ENCODE peak calls at places on chromosomes 5 and 9, in seven cellular contexts. One of them, this sample, is unnamed. For H3K4me1, the result is how much of the 10 kb centered on the place peaks cover.

GRCh38 chr5:88269222-88269771 is 652 bp upstream of the TMEM161B start:
- DNase-seq in body of pancreas: peak
- DNase-seq in cardiac muscle cell: no peak
- DNase-seq in CD4-positive, alpha-beta memory T cell: peak
- DNase-seq in A549: peak
- DNase-seq in neural progenitor cell: peak
- DNase-seq in PC-3: peak
- DNase-seq in this sample: peak

GRCh38 chr5:38835887-38836286 is 9.9 kb upstream of the OSMR start:
- DNase-seq in body of pancreas: no peak
- DNase-seq in cardiac muscle cell: no peak
- DNase-seq in CD4-positive, alpha-beta memory T cell: no peak
- DNase-seq in A549: no peak
- DNase-seq in neural progenitor cell: peak
- DNase-seq in PC-3: peak
- DNase-seq in this sample: no peak

GRCh38 chr9:74573792-74574191 is 76.7 kb downstream of the RORB start:
- DNase-seq in body of pancreas: no peak
- DNase-seq in cardiac muscle cell: no peak
- DNase-seq in CD4-positive, alpha-beta memory T cell: no peak
- DNase-seq in A549: no peak
- DNase-seq in neural progenitor cell: no peak
- DNase-seq in PC-3: no peak
- DNase-seq in this sample: no peak

GRCh38 chr9:108049026-108049591 is 559.5 kb upstream of the KLF4 start:
- DNase-seq in body of pancreas: no peak
- DNase-seq in cardiac muscle cell: no peak
- DNase-seq in CD4-positive, alpha-beta memory T cell: no peak
- DNase-seq in A549: peak
- DNase-seq in neural progenitor cell: no peak
- DNase-seq in PC-3: peak
- DNase-seq in this sample: no peak

GRCh38 chr5:179337227-179338122 is 7.8 kb downstream of the ADAMTS2 start:
- DNase-seq in body of pancreas: no peak
- DNase-seq in cardiac muscle cell: no peak
- DNase-seq in CD4-positive, alpha-beta memory T cell: no peak
- DNase-seq in A549: no peak
- DNase-seq in neural progenitor cell: no peak
- DNase-seq in PC-3: no peak
- DNase-seq in this sample: peak

GRCh38 chr5:142472306-142472951 is 147.6 kb upstream of the SPRY4 start:
- DNase-seq in body of pancreas: no peak
- DNase-seq in cardiac muscle cell: no peak
- DNase-seq in CD4-positive, alpha-beta memory T cell: peak
- DNase-seq in A549: peak
- DNase-seq in neural progenitor cell: no peak
- DNase-seq in PC-3: peak
- DNase-seq in this sample: no peak

GRCh38 chr5:10590226-10591047 is 26.6 kb downstream of the ANKRD33B start:
- DNase-seq in body of pancreas: no peak
- DNase-seq in cardiac muscle cell: no peak
- DNase-seq in CD4-positive, alpha-beta memory T cell: no peak
- DNase-seq in A549: peak
- DNase-seq in neural progenitor cell: peak
- DNase-seq in PC-3: peak
- DNase-seq in this sample: no peak

GRCh38 chr5:56699588-56699987 is 115.8 kb upstream of the MAP3K1 start:
- DNase-seq in body of pancreas: no peak
- DNase-seq in cardiac muscle cell: no peak
- DNase-seq in CD4-positive, alpha-beta memory T cell: no peak
- DNase-seq in A549: no peak
- DNase-seq in neural progenitor cell: peak
- DNase-seq in PC-3: no peak
- DNase-seq in this sample: no peak

GRCh38 chr5:53917095-53917494 is 356.7 kb downstream of the NDUFS4 start:
- DNase-seq in body of pancreas: no peak
- DNase-seq in cardiac muscle cell: no peak
- DNase-seq in CD4-positive, alpha-beta memory T cell: no peak
- DNase-seq in A549: peak
- DNase-seq in neural progenitor cell: no peak
- DNase-seq in PC-3: peak
- DNase-seq in this sample: no peak

GRCh38 chr5:18740301-18740700 is 1106.0 kb downstream of the TAF11L14 start:
- DNase-seq in body of pancreas: no peak
- DNase-seq in cardiac muscle cell: no peak
- DNase-seq in CD4-positive, alpha-beta memory T cell: no peak
- DNase-seq in A549: no peak
- DNase-seq in neural progenitor cell: no peak
- DNase-seq in PC-3: no peak
- DNase-seq in this sample: no peak

GRCh38 chr9:16610538-16610937 is 259.9 kb downstream of the BNC2 start:
- DNase-seq in body of pancreas: no peak
- DNase-seq in cardiac muscle cell: no peak
- DNase-seq in CD4-positive, alpha-beta memory T cell: no peak
- DNase-seq in A549: no peak
- DNase-seq in neural progenitor cell: no peak
- DNase-seq in PC-3: no peak
- DNase-seq in this sample: no peak

GRCh38 chr9:128497824-128498610 is 6.5 kb upstream of the GLE1 start:
- DNase-seq in body of pancreas: no peak
- DNase-seq in cardiac muscle cell: no peak
- DNase-seq in CD4-positive, alpha-beta memory T cell: no peak
- DNase-seq in A549: no peak
- DNase-seq in neural progenitor cell: no peak
- DNase-seq in PC-3: no peak
- DNase-seq in this sample: peak

GRCh38 chr9:101366038-101366756 is 18.6 kb downstream of the BAAT start:
- DNase-seq in body of pancreas: no peak
- DNase-seq in cardiac muscle cell: no peak
- DNase-seq in CD4-positive, alpha-beta memory T cell: no peak
- DNase-seq in A549: peak
- DNase-seq in neural progenitor cell: no peak
- DNase-seq in PC-3: no peak
- DNase-seq in this sample: no peak

GRCh38 chr9:94743035-94743954 is 16.8 kb downstream of the AOPEP start:
- DNase-seq in body of pancreas: peak
- DNase-seq in cardiac muscle cell: no peak
- DNase-seq in CD4-positive, alpha-beta memory T cell: no peak
- DNase-seq in A549: no peak
- DNase-seq in neural progenitor cell: no peak
- DNase-seq in PC-3: no peak
- DNase-seq in this sample: no peak

GRCh38 chr9:93096131-93096802 is at the start of gene CARD19:
- DNase-seq in body of pancreas: peak
- DNase-seq in cardiac muscle cell: no peak
- DNase-seq in CD4-positive, alpha-beta memory T cell: peak
- DNase-seq in A549: peak
- DNase-seq in neural progenitor cell: peak
- DNase-seq in PC-3: peak
- DNase-seq in this sample: no peak

GRCh38 chr5:121088341-121088740 is 624.2 kb downstream of the PRR16 start:
- DNase-seq in body of pancreas: no peak
- DNase-seq in cardiac muscle cell: no peak
- DNase-seq in CD4-positive, alpha-beta memory T cell: no peak
- DNase-seq in A549: no peak
- DNase-seq in neural progenitor cell: no peak
- DNase-seq in PC-3: no peak
- DNase-seq in this sample: no peak

GRCh38 chr5:6837519-6838110 is 124.4 kb downstream of the TENT4A start:
- DNase-seq in body of pancreas: no peak
- DNase-seq in cardiac muscle cell: peak
- DNase-seq in CD4-positive, alpha-beta memory T cell: no peak
- DNase-seq in A549: peak
- DNase-seq in neural progenitor cell: no peak
- DNase-seq in PC-3: peak
- DNase-seq in this sample: no peak

GRCh38 chr9:111572945-111573604 is 26.4 kb downstream of the PTGR1 start:
- DNase-seq in body of pancreas: no peak
- DNase-seq in cardiac muscle cell: no peak
- DNase-seq in CD4-positive, alpha-beta memory T cell: no peak
- DNase-seq in A549: no peak
- DNase-seq in neural progenitor cell: no peak
- DNase-seq in PC-3: no peak
- DNase-seq in this sample: no peak

GRCh38 chr5:149827501-149827990 is 97.4 kb downstream of the PPARGC1B start:
- DNase-seq in body of pancreas: no peak
- DNase-seq in cardiac muscle cell: no peak
- DNase-seq in CD4-positive, alpha-beta memory T cell: no peak
- DNase-seq in A549: no peak
- DNase-seq in neural progenitor cell: no peak
- DNase-seq in PC-3: no peak
- DNase-seq in this sample: peak
- H3K4me1 ChIP-seq in body of pancreas: under half
- H3K4me1 ChIP-seq in cardiac muscle cell: under half
- H3K4me1 ChIP-seq in CD4-positive, alpha-beta memory T cell: under half
- H3K4me1 ChIP-seq in A549: under half
- H3K4me1 ChIP-seq in neural progenitor cell: under half
- H3K4me1 ChIP-seq in PC-3: under half
- H3K4me1 ChIP-seq in this sample: under half

GRCh38 chr5:3201121-3201520 is 394.5 kb upstream of the IRX1 start:
- DNase-seq in body of pancreas: no peak
- DNase-seq in cardiac muscle cell: no peak
- DNase-seq in CD4-positive, alpha-beta memory T cell: no peak
- DNase-seq in A549: no peak
- DNase-seq in neural progenitor cell: no peak
- DNase-seq in PC-3: no peak
- DNase-seq in this sample: no peak
- H3K4me1 ChIP-seq in body of pancreas: under half
- H3K4me1 ChIP-seq in cardiac muscle cell: under half
- H3K4me1 ChIP-seq in CD4-positive, alpha-beta memory T cell: under half
- H3K4me1 ChIP-seq in A549: under half
- H3K4me1 ChIP-seq in neural progenitor cell: under half
- H3K4me1 ChIP-seq in PC-3: under half
- H3K4me1 ChIP-seq in this sample: under half

GRCh38 chr5:40409600-40409999 is 270.1 kb upstream of the PTGER4 start:
- DNase-seq in body of pancreas: no peak
- DNase-seq in cardiac muscle cell: no peak
- DNase-seq in CD4-positive, alpha-beta memory T cell: peak
- DNase-seq in A549: no peak
- DNase-seq in neural progenitor cell: no peak
- DNase-seq in PC-3: no peak
- DNase-seq in this sample: peak
- H3K4me1 ChIP-seq in body of pancreas: under half
- H3K4me1 ChIP-seq in cardiac muscle cell: under half
- H3K4me1 ChIP-seq in CD4-positive, alpha-beta memory T cell: half or more
- H3K4me1 ChIP-seq in A549: under half
- H3K4me1 ChIP-seq in neural progenitor cell: under half
- H3K4me1 ChIP-seq in PC-3: under half
- H3K4me1 ChIP-seq in this sample: under half

DNA sequence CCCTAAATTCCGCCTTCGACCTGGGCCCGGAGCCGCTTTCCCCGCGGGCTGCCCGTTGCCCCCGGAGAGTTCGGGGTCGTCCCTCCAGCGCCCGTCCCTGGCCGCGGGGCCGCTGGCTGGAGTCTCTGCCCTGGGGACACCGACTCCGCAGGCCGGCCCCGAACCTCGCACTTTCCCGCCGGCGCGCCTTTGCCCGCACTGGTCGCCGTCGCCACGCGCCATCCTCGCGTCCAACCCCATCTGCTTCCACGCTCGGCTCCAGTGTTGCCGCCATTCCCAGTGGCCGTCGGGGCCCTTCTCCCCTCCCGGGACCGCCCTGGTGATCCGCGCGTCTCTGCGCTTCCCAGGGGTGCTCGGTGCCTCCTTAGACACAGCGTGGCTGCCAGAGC is 11.0 kb downstream of the LHX3 start:
- DNase-seq in body of pancreas: no peak
- DNase-seq in cardiac muscle cell: no peak
- DNase-seq in CD4-positive, alpha-beta memory T cell: no peak
- DNase-seq in A549: no peak
- DNase-seq in neural progenitor cell: no peak
- DNase-seq in PC-3: no peak
- DNase-seq in this sample: no peak
- H3K4me1 ChIP-seq in body of pancreas: under half
- H3K4me1 ChIP-seq in cardiac muscle cell: under half
- H3K4me1 ChIP-seq in CD4-positive, alpha-beta memory T cell: under half
- H3K4me1 ChIP-seq in A549: under half
- H3K4me1 ChIP-seq in neural progenitor cell: under half
- H3K4me1 ChIP-seq in PC-3: under half
- H3K4me1 ChIP-seq in this sample: under half

DNA sequence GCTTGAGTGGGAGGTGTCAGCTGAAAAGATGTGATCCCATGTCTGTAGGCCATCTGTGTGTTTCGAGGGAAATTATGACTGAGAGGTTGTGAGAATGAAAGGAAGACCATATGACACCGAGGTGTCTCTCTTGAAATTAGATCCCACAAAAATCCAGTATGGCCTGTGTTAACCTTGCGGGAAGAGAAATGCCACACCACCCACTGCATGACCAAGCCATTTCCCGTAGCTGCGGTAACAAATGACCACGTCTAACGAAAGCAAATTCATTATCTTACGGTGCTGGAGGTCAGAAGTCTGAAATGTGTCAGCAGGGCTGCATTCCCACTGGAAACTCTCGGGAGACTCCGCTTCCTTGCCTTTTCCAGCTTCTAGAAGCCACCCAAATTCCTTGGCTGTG is 11.6 kb downstream of the C9orf57 start:
- DNase-seq in body of pancreas: no peak
- DNase-seq in cardiac muscle cell: no peak
- DNase-seq in CD4-positive, alpha-beta memory T cell: no peak
- DNase-seq in A549: no peak
- DNase-seq in neural progenitor cell: no peak
- DNase-seq in PC-3: no peak
- DNase-seq in this sample: no peak
- H3K4me1 ChIP-seq in body of pancreas: under half
- H3K4me1 ChIP-seq in cardiac muscle cell: under half
- H3K4me1 ChIP-seq in CD4-positive, alpha-beta memory T cell: under half
- H3K4me1 ChIP-seq in A549: under half
- H3K4me1 ChIP-seq in neural progenitor cell: under half
- H3K4me1 ChIP-seq in PC-3: under half
- H3K4me1 ChIP-seq in this sample: under half

This sample was measured in spleen.